ENCODE peak calls at places on chromosomes 6 and 20, in ten cellular contexts. One of them, this sample, is unnamed.

GRCh38 chr20:41176711-41177552 is 39.6 kb downstream of the PLCG1 start:
- DNase-seq in NAMALWA: no peak
- DNase-seq in AG09309: no peak
- DNase-seq in epithelial cell of proximal tubule: no peak
- DNase-seq in bronchial epithelial cell: no peak
- DNase-seq in NCI-H2081: no peak
- DNase-seq in activated CD4-positive, alpha-beta T cell treated with anti-CD3 and anti-CD28 coated beads, Interleukin-2, amount 50 U/mL, for 1 hour: no peak
- DNase-seq in activated T-cell treated with anti-CD3 and anti-CD28 coated beads, Interleukin-2, amount 50 U/mL, for 4 hours: no peak
- DNase-seq in sciatic nerve: peak; percentile 31
- DNase-seq in HTR-8/SVneo: no peak
- DNase-seq in this sample: no peak

GRCh38 chr6:137904822-137905617 is 38.0 kb downstream of the TNFAIP3 start:
- DNase-seq in NAMALWA: no peak
- DNase-seq in activated CD4-positive, alpha-beta T cell treated with anti-CD3 and anti-CD28 coated beads, Interleukin-2, amount 50 U/mL, for 1 hour: peak; percentile 51
- DNase-seq in NCI-H2081: no peak
- DNase-seq in epithelial cell of proximal tubule: no peak
- DNase-seq in AG09309: no peak
- DNase-seq in bronchial epithelial cell: no peak
- DNase-seq in sciatic nerve: no peak
- DNase-seq in HTR-8/SVneo: no peak
- DNase-seq in activated T-cell treated with anti-CD3 and anti-CD28 coated beads, Interleukin-2, amount 50 U/mL, for 4 hours: peak; percentile 82
- DNase-seq in this sample: no peak

GRCh38 chr6:17096657-17097056 is 5.2 kb upstream of the STMND1 start:
- DNase-seq in bronchial epithelial cell: no peak
- DNase-seq in NAMALWA: no peak
- DNase-seq in AG09309: no peak
- DNase-seq in sciatic nerve: no peak
- DNase-seq in HTR-8/SVneo: no peak
- DNase-seq in epithelial cell of proximal tubule: no peak
- DNase-seq in NCI-H2081: peak; percentile 54
- DNase-seq in activated CD4-positive, alpha-beta T cell treated with anti-CD3 and anti-CD28 coated beads, Interleukin-2, amount 50 U/mL, for 1 hour: no peak
- DNase-seq in activated T-cell treated with anti-CD3 and anti-CD28 coated beads, Interleukin-2, amount 50 U/mL, for 4 hours: no peak
- DNase-seq in this sample: no peak

GRCh38 chr20:47392015-47392720 is 35.7 kb upstream of the ZMYND8 start:
- DNase-seq in HTR-8/SVneo: peak; percentile 93
- DNase-seq in sciatic nerve: no peak
- DNase-seq in activated CD4-positive, alpha-beta T cell treated with anti-CD3 and anti-CD28 coated beads, Interleukin-2, amount 50 U/mL, for 1 hour: no peak
- DNase-seq in epithelial cell of proximal tubule: peak; percentile 19
- DNase-seq in activated T-cell treated with anti-CD3 and anti-CD28 coated beads, Interleukin-2, amount 50 U/mL, for 4 hours: no peak
- DNase-seq in bronchial epithelial cell: peak; percentile 99
- DNase-seq in AG09309: peak; percentile 89
- DNase-seq in NCI-H2081: no peak
- DNase-seq in NAMALWA: peak; percentile 95
- DNase-seq in this sample: peak; percentile 93

GRCh38 chr6:150322452-150322851 is 46.4 kb upstream of the IYD start:
- DNase-seq in HTR-8/SVneo: no peak
- DNase-seq in sciatic nerve: no peak
- DNase-seq in AG09309: no peak
- DNase-seq in NAMALWA: no peak
- DNase-seq in activated T-cell treated with anti-CD3 and anti-CD28 coated beads, Interleukin-2, amount 50 U/mL, for 4 hours: no peak
- DNase-seq in epithelial cell of proximal tubule: no peak
- DNase-seq in bronchial epithelial cell: no peak
- DNase-seq in activated CD4-positive, alpha-beta T cell treated with anti-CD3 and anti-CD28 coated beads, Interleukin-2, amount 50 U/mL, for 1 hour: no peak
- DNase-seq in NCI-H2081: no peak
- DNase-seq in this sample: no peak

GRCh38 chr6:73556796-73557195 is 36.0 kb upstream of the EEF1A1 start:
- DNase-seq in NCI-H2081: no peak
- DNase-seq in sciatic nerve: no peak
- DNase-seq in HTR-8/SVneo: no peak
- DNase-seq in epithelial cell of proximal tubule: no peak
- DNase-seq in NAMALWA: no peak
- DNase-seq in activated T-cell treated with anti-CD3 and anti-CD28 coated beads, Interleukin-2, amount 50 U/mL, for 4 hours: no peak
- DNase-seq in bronchial epithelial cell: no peak
- DNase-seq in activated CD4-positive, alpha-beta T cell treated with anti-CD3 and anti-CD28 coated beads, Interleukin-2, amount 50 U/mL, for 1 hour: no peak
- DNase-seq in AG09309: no peak
- DNase-seq in this sample: no peak

GRCh38 chr6:63348836-63349235 is 29.1 kb upstream of the LGSN start:
- DNase-seq in NAMALWA: no peak
- DNase-seq in HTR-8/SVneo: no peak
- DNase-seq in epithelial cell of proximal tubule: no peak
- DNase-seq in sciatic nerve: no peak
- DNase-seq in activated CD4-positive, alpha-beta T cell treated with anti-CD3 and anti-CD28 coated beads, Interleukin-2, amount 50 U/mL, for 1 hour: no peak
- DNase-seq in activated T-cell treated with anti-CD3 and anti-CD28 coated beads, Interleukin-2, amount 50 U/mL, for 4 hours: no peak
- DNase-seq in NCI-H2081: no peak
- DNase-seq in AG09309: no peak
- DNase-seq in bronchial epithelial cell: peak; percentile 17
- DNase-seq in this sample: no peak

GRCh38 chr6:44625996-44626395 is 238.5 kb downstream of the CDC5L start:
- DNase-seq in activated CD4-positive, alpha-beta T cell treated with anti-CD3 and anti-CD28 coated beads, Interleukin-2, amount 50 U/mL, for 1 hour: no peak
- DNase-seq in NAMALWA: no peak
- DNase-seq in NCI-H2081: no peak
- DNase-seq in AG09309: no peak
- DNase-seq in HTR-8/SVneo: no peak
- DNase-seq in epithelial cell of proximal tubule: no peak
- DNase-seq in activated T-cell treated with anti-CD3 and anti-CD28 coated beads, Interleukin-2, amount 50 U/mL, for 4 hours: no peak
- DNase-seq in bronchial epithelial cell: no peak
- DNase-seq in sciatic nerve: no peak
- DNase-seq in this sample: no peak

GRCh38 chr20:62576815-62577214 is 65.5 kb upstream of the SLCO4A1 start:
- DNase-seq in NCI-H2081: no peak
- DNase-seq in activated T-cell treated with anti-CD3 and anti-CD28 coated beads, Interleukin-2, amount 50 U/mL, for 4 hours: no peak
- DNase-seq in AG09309: no peak
- DNase-seq in bronchial epithelial cell: no peak
- DNase-seq in epithelial cell of proximal tubule: no peak
- DNase-seq in HTR-8/SVneo: peak; percentile 83
- DNase-seq in sciatic nerve: no peak
- DNase-seq in activated CD4-positive, alpha-beta T cell treated with anti-CD3 and anti-CD28 coated beads, Interleukin-2, amount 50 U/mL, for 1 hour: no peak
- DNase-seq in NAMALWA: no peak
- DNase-seq in this sample: no peak

GRCh38 chr6:166333172-166333995 is 9.0 kb downstream of the SFT2D1 start:
- DNase-seq in activated CD4-positive, alpha-beta T cell treated with anti-CD3 and anti-CD28 coated beads, Interleukin-2, amount 50 U/mL, for 1 hour: no peak
- DNase-seq in bronchial epithelial cell: no peak
- DNase-seq in epithelial cell of proximal tubule: no peak
- DNase-seq in activated T-cell treated with anti-CD3 and anti-CD28 coated beads, Interleukin-2, amount 50 U/mL, for 4 hours: no peak
- DNase-seq in HTR-8/SVneo: no peak
- DNase-seq in sciatic nerve: no peak
- DNase-seq in AG09309: no peak
- DNase-seq in NCI-H2081: no peak
- DNase-seq in NAMALWA: peak; percentile 20
- DNase-seq in this sample: no peak

GRCh38 chr6:82836022-82836575 is 229.5 kb downstream of the UBE3D start:
- DNase-seq in HTR-8/SVneo: no peak
- DNase-seq in AG09309: no peak
- DNase-seq in activated T-cell treated with anti-CD3 and anti-CD28 coated beads, Interleukin-2, amount 50 U/mL, for 4 hours: no peak
- DNase-seq in bronchial epithelial cell: no peak
- DNase-seq in epithelial cell of proximal tubule: no peak
- DNase-seq in NCI-H2081: no peak
- DNase-seq in activated CD4-positive, alpha-beta T cell treated with anti-CD3 and anti-CD28 coated beads, Interleukin-2, amount 50 U/mL, for 1 hour: no peak
- DNase-seq in sciatic nerve: no peak
- DNase-seq in NAMALWA: no peak
- DNase-seq in this sample: no peak

GRCh38 chr20:24795444-24795843 is 153.6 kb upstream of the CST7 start:
- DNase-seq in epithelial cell of proximal tubule: no peak
- DNase-seq in HTR-8/SVneo: no peak
- DNase-seq in AG09309: no peak
- DNase-seq in NCI-H2081: no peak
- DNase-seq in sciatic nerve: no peak
- DNase-seq in activated CD4-positive, alpha-beta T cell treated with anti-CD3 and anti-CD28 coated beads, Interleukin-2, amount 50 U/mL, for 1 hour: no peak
- DNase-seq in NAMALWA: no peak
- DNase-seq in bronchial epithelial cell: no peak
- DNase-seq in activated T-cell treated with anti-CD3 and anti-CD28 coated beads, Interleukin-2, amount 50 U/mL, for 4 hours: no peak
- DNase-seq in this sample: no peak

GRCh38 chr6:55562318-55562717 is 16.7 kb downstream of the HMGCLL1 start:
- DNase-seq in epithelial cell of proximal tubule: no peak
- DNase-seq in NAMALWA: no peak
- DNase-seq in activated CD4-positive, alpha-beta T cell treated with anti-CD3 and anti-CD28 coated beads, Interleukin-2, amount 50 U/mL, for 1 hour: no peak
- DNase-seq in bronchial epithelial cell: no peak
- DNase-seq in HTR-8/SVneo: no peak
- DNase-seq in AG09309: no peak
- DNase-seq in sciatic nerve: no peak
- DNase-seq in activated T-cell treated with anti-CD3 and anti-CD28 coated beads, Interleukin-2, amount 50 U/mL, for 4 hours: no peak
- DNase-seq in NCI-H2081: no peak
- DNase-seq in this sample: no peak

GRCh38 chr6:20873425-20874190 is 339.4 kb downstream of the CDKAL1 start:
- DNase-seq in epithelial cell of proximal tubule: no peak
- DNase-seq in HTR-8/SVneo: no peak
- DNase-seq in NCI-H2081: peak; percentile 51
- DNase-seq in activated T-cell treated with anti-CD3 and anti-CD28 coated beads, Interleukin-2, amount 50 U/mL, for 4 hours: no peak
- DNase-seq in activated CD4-positive, alpha-beta T cell treated with anti-CD3 and anti-CD28 coated beads, Interleukin-2, amount 50 U/mL, for 1 hour: no peak
- DNase-seq in AG09309: no peak
- DNase-seq in NAMALWA: no peak
- DNase-seq in sciatic nerve: no peak
- DNase-seq in bronchial epithelial cell: no peak
- DNase-seq in this sample: no peak

GRCh38 chr20:50876063-50876685 is 55.1 kb downstream of the ADNP start:
- DNase-seq in epithelial cell of proximal tubule: no peak
- DNase-seq in NAMALWA: no peak
- DNase-seq in bronchial epithelial cell: no peak
- DNase-seq in sciatic nerve: peak; percentile 48
- DNase-seq in activated CD4-positive, alpha-beta T cell treated with anti-CD3 and anti-CD28 coated beads, Interleukin-2, amount 50 U/mL, for 1 hour: no peak
- DNase-seq in HTR-8/SVneo: no peak
- DNase-seq in NCI-H2081: no peak
- DNase-seq in activated T-cell treated with anti-CD3 and anti-CD28 coated beads, Interleukin-2, amount 50 U/mL, for 4 hours: no peak
- DNase-seq in AG09309: no peak
- DNase-seq in this sample: no peak

This sample was measured in Karpas-422.